ENCODE peak calls at places on chromosome 14, in six cellular contexts. M, E, Y, L, I and A are unnamed samples.

GRCh38 chr14:103849151-103850013 is 2.0 kb upstream of the PPP1R13B start:
- DNase-seq in M (no peak), E (no peak), Y (peak; percentile 60), L (no peak), I (no peak), A (peak; percentile 43)

GRCh38 chr14:96722751-96723150 is 74.4 kb upstream of the VRK1 start:
- DNase-seq in M (no peak), E (no peak), Y (peak; percentile 22), L (no peak), I (no peak), A (no peak)

GRCh38 chr14:50666772-50667490 is 1.2 kb downstream of the SAV1 start:
- DNase-seq in M (peak; percentile 73), E (peak; percentile 50), Y (peak; percentile 78), L (no peak), I (no peak), A (peak; percentile 49)

GRCh38 chr14:69685716-69686115 is 74.3 kb downstream of the SUSD6 start:
- DNase-seq in M (peak; percentile 58), E (peak; percentile 82), Y (peak; percentile 91), L (peak; percentile 64), I (no peak), A (peak; percentile 74)

GRCh38 chr14:45972416-45972815 is 679.2 kb downstream of the RPL10L start:
- DNase-seq in M (no peak), E (no peak), Y (no peak), L (no peak), I (no peak), A (no peak)

GRCh38 chr14:103694572-103695026 is 20.7 kb downstream of the XRCC3 start:
- DNase-seq in M (no peak), E (no peak), Y (no peak), L (no peak), I (no peak), A (peak; percentile 21)

GRCh38 chr14:66850258-66850897 is 338.9 kb upstream of the GARIN2 start:
- DNase-seq in M (no peak), E (no peak), Y (no peak), L (no peak), I (no peak), A (no peak)

GRCh38 chr14:67359319-67359774 is 257 bp downstream of the ATP6V1D start:
- DNase-seq in M (peak; percentile 63), E (no peak), Y (peak; percentile 68), L (peak; percentile 85), I (no peak), A (no peak)

GRCh38 chr14:29814153-29815057 is 113.2 kb downstream of the PRKD1 start:
- DNase-seq in M (peak; percentile 44), E (peak; percentile 79), Y (peak; percentile 80), L (no peak), I (no peak), A (no peak)

GRCh38 chr14:36818212-36818611 is 156.6 kb downstream of the PAX9 start:
- DNase-seq in M (no peak), E (no peak), Y (no peak), L (no peak), I (no peak), A (no peak)

GRCh38 chr14:90820958-90821357 is 4.7 kb upstream of the TTC7B start:
- DNase-seq in M (peak; percentile 55), E (peak; percentile 43), Y (no peak), L (peak; percentile 84), I (no peak), A (no peak)

GRCh38 chr14:20345366-20345765 is 1.9 kb downstream of the PARP2 start:
- DNase-seq in M (no peak), E (no peak), Y (no peak), L (no peak), I (no peak), A (no peak)

GRCh38 chr14:36700656-36701055 is 39.0 kb downstream of the PAX9 start:
- DNase-seq in M (no peak), E (no peak), Y (no peak), L (no peak), I (no peak), A (no peak)

GRCh38 chr14:85565862-85566296 is 35.9 kb downstream of the FLRT2 start:
- DNase-seq in M (peak; percentile 69), E (no peak), Y (no peak), L (no peak), I (no peak), A (no peak)

GRCh38 chr14:29842228-29842627 is 85.4 kb downstream of the PRKD1 start:
- DNase-seq in M (no peak), E (no peak), Y (no peak), L (no peak), I (no peak), A (no peak)

GRCh38 chr14:28294834-28295440 is 471.6 kb upstream of the FOXG1 start:
- DNase-seq in M (no peak), E (no peak), Y (no peak), L (no peak), I (no peak), A (no peak)

GRCh38 chr14:103087343-103087835 is 3.4 kb downstream of the LBHD2 start:
- DNase-seq in M (no peak), E (no peak), Y (no peak), L (peak; percentile 68), I (no peak), A (peak; percentile 22)

GRCh38 chr14:100988011-100988410 is 84.5 kb upstream of the RTL1 start:
- DNase-seq in M (peak; percentile 43), E (no peak), Y (no peak), L (no peak), I (no peak), A (no peak)

GRCh38 chr14:90816686-90817436 is 631 bp upstream of the TTC7B start:
- DNase-seq in M (no peak), E (no peak), Y (no peak), L (no peak), I (no peak), A (no peak)

GRCh38 chr14:61277232-61277631 is 3.9 kb downstream of the TMEM30B start:
- DNase-seq in M (no peak), E (no peak), Y (no peak), L (no peak), I (no peak), A (no peak)

GRCh38 chr14:91117960-91118359 is 4.1 kb downstream of the DGLUCY start:
- DNase-seq in M (no peak), E (no peak), Y (no peak), L (no peak), I (no peak), A (no peak)

GRCh38 chr14:54814076-54814475 is 88.5 kb downstream of the GCH1 start:
- DNase-seq in M (no peak), E (no peak), Y (no peak), L (no peak), I (no peak), A (no peak)
- TF ChIP-seq CTCF in M (no peak), E (no peak), Y (no peak), L (no peak), I (peak; percentile 5), A (no peak)

DNA sequence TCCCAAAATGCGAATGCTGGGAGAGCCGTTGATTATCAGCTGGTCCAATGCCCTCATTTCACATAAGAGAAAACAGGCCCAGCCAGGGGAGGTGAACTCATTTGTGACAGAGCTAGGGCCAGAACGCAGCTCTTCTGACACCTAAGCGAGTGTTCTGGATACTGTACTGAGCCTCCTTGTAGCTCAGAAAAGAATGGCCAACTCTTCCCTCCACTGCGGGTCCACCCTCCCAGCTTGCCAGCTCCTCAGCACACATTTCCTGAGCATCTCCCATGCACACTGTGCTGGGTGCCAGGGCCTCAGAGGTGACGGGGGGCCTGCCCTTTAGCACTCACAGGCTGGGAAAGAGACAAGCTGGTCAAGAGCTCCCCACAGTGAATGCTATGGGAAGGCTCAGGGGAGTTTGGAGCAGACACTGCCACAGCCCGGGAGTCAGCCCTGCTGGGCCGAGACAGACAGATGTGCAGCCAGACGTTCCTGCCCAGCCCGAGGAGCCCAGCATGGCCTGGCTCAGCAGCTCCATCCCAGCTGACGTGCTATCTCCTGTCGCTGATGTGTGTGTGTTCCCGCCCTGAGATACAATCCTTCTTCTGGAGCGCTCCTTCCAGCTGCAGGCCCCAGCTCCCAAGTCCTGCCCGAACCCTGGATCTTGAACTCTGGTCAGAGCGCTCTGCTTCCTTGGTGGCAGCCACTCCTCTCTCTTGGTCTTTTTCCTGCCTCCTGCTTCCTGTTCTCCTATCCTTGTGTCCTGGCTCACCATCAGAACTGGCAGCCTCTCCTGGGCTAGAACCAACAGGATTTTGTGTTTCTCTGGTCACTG is 3.6 kb downstream of the CMTM5 start:
- DNase-seq in M (no peak), E (no peak), Y (no peak), L (no peak), I (no peak), A (no peak)
- TF ChIP-seq CTCF in M (no peak), E (no peak), Y (no peak), L (no peak), I (no peak), A (no peak)

DNA sequence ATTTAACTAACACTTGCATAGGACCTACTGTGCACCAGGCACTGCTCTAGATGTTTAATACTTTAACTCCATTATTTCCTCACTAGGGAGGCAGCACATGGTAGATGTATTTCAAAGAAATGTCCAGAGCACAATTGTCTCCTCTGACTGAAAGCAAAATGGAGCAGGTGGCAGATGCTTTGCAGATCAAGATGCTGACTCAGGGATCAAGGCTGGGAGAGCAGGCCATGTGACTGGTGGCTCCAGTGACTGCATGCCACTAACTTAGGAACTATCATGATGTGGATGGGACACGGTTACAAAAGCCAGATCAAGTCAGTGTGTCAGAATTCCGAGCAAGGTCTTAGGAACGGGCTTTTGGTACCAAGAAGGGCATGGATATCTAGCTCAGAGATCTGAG is 28.2 kb downstream of the SERPINA11 start:
- DNase-seq in M (no peak), E (no peak), Y (no peak), L (no peak), I (no peak), A (no peak)
- TF ChIP-seq CTCF in M (no peak), E (no peak), Y (no peak), L (no peak), I (no peak), A (no peak)

GRCh38 chr14:24389266-24389855 is 9.4 kb upstream of the NYNRIN start:
- DNase-seq in M (peak; percentile 64), E (no peak), Y (no peak), L (no peak), I (no peak), A (no peak)

GRCh38 chr14:24395609-24396580 is 2.9 kb upstream of the NYNRIN start:
- DNase-seq in M (no peak), E (no peak), Y (peak; percentile 50), L (no peak), I (no peak), A (no peak)

GRCh38 chr14:24394275-24394674 is 4.5 kb upstream of the NYNRIN start:
- DNase-seq in M (no peak), E (no peak), Y (no peak), L (no peak), I (no peak), A (no peak)

GRCh38 chr14:24390696-24391468 is 7.9 kb upstream of the NYNRIN start:
- DNase-seq in M (no peak), E (no peak), Y (no peak), L (no peak), I (no peak), A (no peak)

DNA sequence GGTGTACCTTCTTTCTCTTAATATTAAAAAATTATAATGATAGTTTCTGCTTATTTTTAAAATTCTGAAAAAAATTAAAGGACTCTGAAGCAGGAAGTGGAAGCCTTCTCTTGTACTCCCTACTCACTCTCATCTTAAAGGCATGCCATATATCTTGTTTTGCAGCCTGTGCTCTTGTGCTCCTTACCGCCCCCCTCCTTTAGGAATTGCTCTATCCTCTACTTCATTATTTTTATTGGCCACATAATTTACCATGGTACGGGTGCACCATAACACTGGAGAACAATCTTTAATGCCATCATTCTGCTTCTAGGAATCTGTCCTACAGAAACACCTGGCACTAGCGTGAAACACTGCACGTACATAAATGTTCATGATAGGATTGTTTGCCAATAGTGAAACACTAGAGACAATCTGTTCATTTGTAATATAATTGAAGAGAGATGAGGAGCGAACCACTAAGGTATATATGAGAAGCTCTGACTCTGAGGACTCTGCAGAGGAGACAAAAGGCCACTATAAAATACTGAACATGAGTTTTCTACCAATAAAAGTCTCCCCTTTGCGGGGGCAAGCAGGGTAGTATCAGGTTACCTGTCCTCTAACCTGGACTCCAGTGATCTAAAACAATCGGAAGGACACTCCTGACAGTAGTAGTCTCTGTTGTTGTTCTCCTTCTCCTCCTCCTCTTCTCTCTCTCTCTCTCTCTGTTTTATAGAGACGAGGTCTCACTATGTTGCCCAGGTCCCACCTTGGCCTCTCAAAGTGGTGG is 6.3 kb upstream of the NYNRIN start:
- DNase-seq in M (peak; percentile 67), E (no peak), Y (no peak), L (no peak), I (no peak), A (no peak)
- TF ChIP-seq CTCF in M (peak; percentile 41), E (no peak), Y (no peak), L (no peak), I (no peak), A (no peak)